ENCODE peak calls at places on chromosomes 16 and 17, in four cellular contexts. O is nephron progenitor cell, P is PC-3, Z is adrenal gland. N is an unnamed sample.

GRCh38 chr16:89931964-89932363 is 8.8 kb downstream of the TUBB3 start:
- DNase-seq in Z (no peak), O (no peak), P (no peak), N (no peak)

GRCh38 chr17:41917192-41917591 is 1.6 kb downstream of the ACLY start:
- DNase-seq in O (no peak), P (peak; percentile 12), Z (no peak), N (no peak)

GRCh38 chr17:19553036-19553435 is 19.4 kb downstream of the SLC47A1 start:
- DNase-seq in P (no peak), Z (no peak), O (no peak), N (no peak)

GRCh38 chr16:88467433-88468051 is 14.5 kb downstream of the ZFPM1 start:
- DNase-seq in Z (no peak), P (no peak), O (no peak), N (no peak)

GRCh38 chr16:74695450-74696422 is 4.9 kb downstream of the MLKL start:
- DNase-seq in P (peak; percentile 57), O (peak; percentile 65), Z (peak; percentile 82), N (peak; percentile 87)

GRCh38 chr17:55322451-55322985 is 57.8 kb downstream of the HLF start:
- DNase-seq in O (no peak), Z (no peak), P (no peak), N (no peak)

GRCh38 chr16:47644166-47644565 is 183.0 kb downstream of the PHKB start:
- DNase-seq in O (no peak), Z (no peak), P (peak; percentile 17), N (no peak)

GRCh38 chr17:79892457-79893236 is 53.4 kb upstream of the CBX4 start:
- DNase-seq in P (peak; percentile 85), Z (no peak), O (no peak), N (no peak)

GRCh38 chr16:74623214-74623842 is 16.4 kb upstream of the GLG1 start:
- DNase-seq in O (no peak), P (peak; percentile 59), Z (no peak), N (peak; percentile 31)

GRCh38 chr16:82655315-82655714 is 28.5 kb downstream of the CDH13 start:
- DNase-seq in P (no peak), O (no peak), Z (no peak), N (peak; percentile 43)

GRCh38 chr16:19822534-19822933 is 62.1 kb downstream of the GPRC5B start:
- DNase-seq in P (no peak), O (no peak), Z (no peak), N (no peak)

GRCh38 chr17:59296190-59296589 is 35.3 kb upstream of the YPEL2 start:
- DNase-seq in Z (no peak), P (peak; percentile 72), O (no peak), N (no peak)

GRCh38 chr17:65198653-65199382 is 61.6 kb downstream of the RGS9 start:
- DNase-seq in O (peak; percentile 12), P (peak; percentile 84), Z (peak; percentile 32), N (peak; percentile 71)

GRCh38 chr17:17518019-17518418 is 21.8 kb upstream of the RASD1 start:
- DNase-seq in O (peak; percentile 26), P (no peak), Z (no peak), N (no peak)

GRCh38 chr17:1714980-1715802 is 5.0 kb upstream of the TLCD2 start:
- DNase-seq in O (peak; percentile 56), Z (peak; percentile 94), P (peak; percentile 86), N (no peak)

GRCh38 chr16:14436410-14436955 is 193.6 kb downstream of the PARN start:
- DNase-seq in P (no peak), Z (no peak), O (no peak), N (no peak)

GRCh38 chr16:80123189-80123588 is 417.6 kb upstream of the DYNLRB2 start:
- DNase-seq in P (no peak), Z (no peak), O (no peak), N (no peak)

GRCh38 chr16:59593256-59593655 is 859.1 kb upstream of the GOT2 start:
- DNase-seq in Z (no peak), O (no peak), P (peak; percentile 31), N (no peak)

GRCh38 chr17:66580178-66580577 is 254.7 kb upstream of the CACNG5 start:
- DNase-seq in P (no peak), Z (peak; percentile 33), O (peak; percentile 43), N (no peak)

GRCh38 chr16:28258571-28258970 is 33.8 kb upstream of the SBK1 start:
- DNase-seq in Z (no peak), P (no peak), O (peak; percentile 37), N (no peak)

GRCh38 chr17:29610395-29610794 is 12.3 kb downstream of the CORO6 start:
- DNase-seq in O (no peak), Z (no peak), P (no peak), N (no peak)

GRCh38 chr17:58331815-58332719 is 3.5 kb upstream of the TSPOAP1 start:
- DNase-seq in O (no peak), P (no peak), Z (peak; percentile 56), N (peak; percentile 78)

GRCh38 chr17:78933959-78934568 is 8.9 kb upstream of the TIMP2 start:
- DNase-seq in Z (peak; percentile 95), P (peak; percentile 95), O (peak; percentile 82), N (no peak)

GRCh38 chr16:74468807-74469511 is 47.7 kb upstream of the CLEC18B start:
- DNase-seq in P (no peak), O (no peak), Z (no peak), N (no peak)

GRCh38 chr17:27247071-27247957 is 46.6 kb upstream of the WSB1 start:
- DNase-seq in P (peak; percentile 98), O (no peak), Z (peak; percentile 80), N (no peak)

GRCh38 chr17:36691606-36692005 is 90.2 kb downstream of the MRM1 start:
- DNase-seq in Z (no peak), P (no peak), O (no peak), N (no peak)

GRCh38 chr16:14514967-14515366 is 115.1 kb downstream of the PARN start:
- DNase-seq in P (no peak), O (no peak), Z (no peak), N (no peak)

GRCh38 chr16:75087040-75087979 is 29.3 kb downstream of the LDHD start:
- DNase-seq in O (no peak), P (no peak), Z (no peak), N (no peak)

GRCh38 chr17:56350592-56350991 is 197.3 kb downstream of the ANKFN1 start:
- DNase-seq in Z (no peak), P (no peak), O (no peak), N (no peak)
- TF ChIP-seq CTCF in Z (no peak), P (no peak), O (no peak), N (no peak)

DNA sequence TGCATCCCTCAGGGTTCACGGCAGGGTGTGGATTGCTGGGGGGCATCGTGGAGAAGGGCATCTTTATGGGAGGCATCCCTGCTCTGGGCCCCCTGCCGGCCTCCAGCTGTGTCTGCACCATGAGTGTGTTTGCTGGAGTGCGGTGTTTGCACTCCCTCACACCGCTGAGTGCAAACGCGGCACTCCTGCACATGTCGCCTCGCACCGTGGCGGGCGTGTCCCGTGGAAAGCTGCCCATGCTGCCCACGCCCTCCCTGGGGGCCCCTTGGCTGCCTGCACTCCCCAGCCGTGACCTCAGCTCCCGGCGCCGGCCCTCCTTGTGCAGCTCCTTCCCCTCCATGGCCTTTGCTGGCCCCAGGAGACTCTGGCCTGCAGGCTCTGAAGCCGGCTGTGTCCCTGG is 74.6 kb upstream of the ZNF750 start:
- DNase-seq in Z (no peak), P (peak; percentile 26), O (no peak), N (peak; percentile 81)
- TF ChIP-seq CTCF in Z (no peak), P (peak; percentile 60), O (no peak), N (peak; percentile 23)

GRCh38 chr16:86577314-86577971 is 906 bp upstream of the FOXL1 start:
- DNase-seq in O (no peak), Z (no peak), P (no peak), N (no peak)

GRCh38 chr16:86575095-86575685 is 3.2 kb upstream of the FOXL1 start:
- DNase-seq in O (no peak), P (no peak), Z (no peak), N (no peak)

GRCh38 chr16:86576591-86577313 is 1.6 kb upstream of the FOXL1 start:
- DNase-seq in P (peak; percentile 57), Z (no peak), O (peak; percentile 52), N (no peak)

GRCh38 chr16:86574646-86575045 is 3.7 kb upstream of the FOXL1 start:
- DNase-seq in O (no peak), Z (no peak), P (no peak), N (no peak)

GRCh38 chr16:86575754-86576557 is 2.4 kb upstream of the FOXL1 start:
- DNase-seq in P (peak; percentile 94), O (peak; percentile 94), Z (no peak), N (peak; percentile 80)
- TF ChIP-seq CTCF in P (peak; percentile 77), O (peak; percentile 45), Z (no peak), N (peak; percentile 68)

DNA sequence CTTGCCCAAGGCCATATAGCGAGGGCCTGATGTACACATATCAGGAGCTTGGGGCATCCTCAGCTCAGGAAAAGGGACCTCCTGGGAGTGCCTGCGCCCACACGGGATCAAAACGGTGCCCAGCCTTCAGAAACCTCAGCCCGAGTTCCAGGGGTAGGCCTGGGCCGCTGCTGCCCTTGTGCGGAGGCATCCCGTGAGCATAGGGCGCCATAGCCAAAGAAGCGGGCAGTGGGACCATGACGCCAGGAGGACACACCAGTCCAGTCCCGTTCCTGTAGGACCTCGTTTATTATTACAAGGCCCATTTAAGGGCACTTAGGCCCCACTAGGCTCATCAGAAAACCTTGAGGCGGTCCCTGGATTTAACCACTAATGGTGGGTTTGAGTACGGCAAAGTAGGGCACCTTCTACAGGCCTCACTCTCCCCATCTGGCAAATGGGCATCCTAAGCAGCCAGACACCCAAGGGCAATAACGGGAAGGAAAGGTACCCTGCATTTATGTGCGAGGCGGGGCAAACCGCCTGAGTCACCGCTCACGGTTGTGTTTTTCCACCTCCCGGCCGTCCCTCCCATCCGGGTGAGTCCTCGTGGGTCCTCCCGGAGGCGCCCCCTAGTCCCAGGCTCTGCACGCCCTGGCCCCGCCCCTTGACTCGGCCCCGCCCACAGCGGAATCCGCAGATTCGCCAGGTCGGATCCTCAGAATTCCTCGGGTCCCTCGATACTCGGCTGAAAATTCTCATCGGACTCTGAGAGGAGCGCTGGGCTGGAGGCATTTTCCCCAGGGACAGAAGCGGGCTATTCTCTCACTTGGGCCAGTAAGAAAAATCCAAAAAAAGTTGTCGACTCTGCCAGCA is 726 bp upstream of the SETD1A start:
- DNase-seq in O (peak; percentile 93), P (peak; percentile 80), Z (peak; percentile 86), N (peak; percentile 91)
- TF ChIP-seq CTCF in O (no peak), P (no peak), Z (no peak), N (no peak)

GRCh38 chr16:65896448-65897153 is 469.9 kb upstream of the CDH5 start:
- DNase-seq in Z (no peak), O (no peak), P (no peak), N (no peak)

GRCh38 chr16:65890203-65890602 is 476.3 kb upstream of the CDH5 start:
- DNase-seq in O (no peak), Z (no peak), P (no peak), N (no peak)

GRCh38 chr16:65895486-65895885 is 471.0 kb upstream of the CDH5 start:
- DNase-seq in O (no peak), Z (no peak), P (no peak), N (no peak)

DNA sequence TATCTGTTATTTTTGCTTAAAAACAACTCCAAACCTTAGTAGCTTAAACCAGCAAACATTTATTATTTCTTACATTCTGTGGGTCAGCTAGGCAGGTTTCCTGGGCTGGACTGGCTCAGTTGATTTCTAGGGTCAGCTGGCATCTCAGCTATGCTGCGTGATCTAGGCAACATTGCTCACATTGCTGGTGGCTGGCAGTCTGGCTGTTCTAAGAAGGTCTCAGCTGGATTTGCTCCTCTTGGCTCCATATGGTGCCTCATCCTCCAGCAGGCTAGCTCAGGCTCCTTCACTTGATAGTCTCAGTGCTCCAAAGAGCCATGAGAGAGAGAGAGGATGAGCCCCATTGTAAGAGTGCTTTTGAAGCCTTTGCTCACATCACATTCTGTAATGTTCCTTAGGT is 470.6 kb upstream of the CDH5 start:
- DNase-seq in P (no peak), O (no peak), Z (no peak), N (no peak)
- TF ChIP-seq CTCF in P (no peak), O (no peak), Z (no peak), N (no peak)

GRCh38 chr17:7555320-7555948 is 3.1 kb upstream of the TNFSF13 start:
- DNase-seq in O (no peak), Z (no peak), P (no peak), N (no peak)
- TF ChIP-seq CTCF in O (no peak), Z (no peak), P (peak; percentile 20), N (no peak)

N was measured in GM20000.